ENCODE peak calls at places on chromosomes 4 and X, in six cellular contexts. One of them, this sample, is unnamed.

GRCh38 chrX:136627381-136627780 is 20.6 kb upstream of the CD40LG start:
- DNase-seq in neural crest cell: no peak
- DNase-seq in mucosa of descending colon: no peak
- DNase-seq in amygdala: no peak
- DNase-seq in right cardiac atrium: no peak
- DNase-seq in posterior vena cava: no peak
- DNase-seq in this sample: no peak

GRCh38 chr4:22356996-22357596 is 158.8 kb downstream of the ADGRA3 start:
- DNase-seq in mucosa of descending colon: no peak
- DNase-seq in amygdala: no peak
- DNase-seq in right cardiac atrium: no peak
- DNase-seq in neural crest cell: no peak
- DNase-seq in posterior vena cava: no peak
- DNase-seq in this sample: no peak

GRCh38 chrX:39576081-39576701 is 521.6 kb downstream of the BCOR start:
- DNase-seq in amygdala: peak
- DNase-seq in posterior vena cava: no peak
- DNase-seq in neural crest cell: no peak
- DNase-seq in right cardiac atrium: no peak
- DNase-seq in mucosa of descending colon: no peak
- DNase-seq in this sample: peak

GRCh38 chr4:83535520-83535944 is 376 bp upstream of the GPAT3 start:
- DNase-seq in amygdala: no peak
- DNase-seq in mucosa of descending colon: peak
- DNase-seq in right cardiac atrium: peak
- DNase-seq in posterior vena cava: no peak
- DNase-seq in neural crest cell: peak
- DNase-seq in this sample: peak

GRCh38 chrX:31832263-31832662 is 760.4 kb upstream of the FTHL17 start:
- DNase-seq in mucosa of descending colon: no peak
- DNase-seq in posterior vena cava: no peak
- DNase-seq in right cardiac atrium: no peak
- DNase-seq in amygdala: no peak
- DNase-seq in neural crest cell: no peak
- DNase-seq in this sample: no peak

GRCh38 chrX:17038681-17039161 is 92.3 kb downstream of the REPS2 start:
- DNase-seq in posterior vena cava: no peak
- DNase-seq in neural crest cell: no peak
- DNase-seq in amygdala: no peak
- DNase-seq in mucosa of descending colon: no peak
- DNase-seq in right cardiac atrium: no peak
- DNase-seq in this sample: no peak

GRCh38 chr4:100935090-100935489 is 412.2 kb downstream of the PPP3CA start:
- DNase-seq in right cardiac atrium: no peak
- DNase-seq in mucosa of descending colon: no peak
- DNase-seq in amygdala: no peak
- DNase-seq in posterior vena cava: no peak
- DNase-seq in neural crest cell: no peak
- DNase-seq in this sample: no peak

GRCh38 chr4:177250056-177250696 is 59.5 kb upstream of the NEIL3 start:
- DNase-seq in neural crest cell: peak
- DNase-seq in posterior vena cava: peak
- DNase-seq in mucosa of descending colon: peak
- DNase-seq in right cardiac atrium: peak
- DNase-seq in amygdala: peak
- DNase-seq in this sample: peak

GRCh38 chr4:103076777-103077347 is 301 bp upstream of the SLC9B2 start:
- DNase-seq in mucosa of descending colon: no peak
- DNase-seq in right cardiac atrium: no peak
- DNase-seq in amygdala: no peak
- DNase-seq in posterior vena cava: no peak
- DNase-seq in neural crest cell: no peak
- DNase-seq in this sample: no peak

GRCh38 chr4:100428051-100428450 is 89.8 kb downstream of the EMCN start:
- DNase-seq in neural crest cell: no peak
- DNase-seq in posterior vena cava: no peak
- DNase-seq in right cardiac atrium: no peak
- DNase-seq in mucosa of descending colon: no peak
- DNase-seq in amygdala: no peak
- DNase-seq in this sample: no peak

GRCh38 chr4:77445846-77446245 is 159.8 kb upstream of the CXCL13 start:
- DNase-seq in right cardiac atrium: no peak
- DNase-seq in posterior vena cava: no peak
- DNase-seq in amygdala: no peak
- DNase-seq in mucosa of descending colon: no peak
- DNase-seq in neural crest cell: no peak
- DNase-seq in this sample: no peak